ENCODE peak calls at places on chromosomes 12 and 14, in seven cellular contexts. X, Z, G, O, Y, F and R are unnamed samples.

GRCh38 chr12:116601524-116601923 is 42.3 kb downstream of the MAP1LC3B2 start:
- DNase-seq in X (no peak), Z (peak), G (no peak), O (no peak), Y (no peak), F (no peak), R (no peak)

GRCh38 chr12:74985293-74985985 is 224.2 kb downstream of the KCNC2 start:
- DNase-seq in X (no peak), Z (no peak), G (no peak), O (no peak), Y (no peak), F (no peak), R (peak)

GRCh38 chr12:29609431-29610215 is 112.1 kb upstream of the OVCH1 start:
- DNase-seq in X (no peak), Z (no peak), G (no peak), O (no peak), Y (no peak), F (no peak), R (no peak)

GRCh38 chr12:71871116-71871515 is 31.6 kb downstream of the TBC1D15 start:
- DNase-seq in X (no peak), Z (no peak), G (no peak), O (no peak), Y (no peak), F (no peak), R (no peak)

GRCh38 chr14:103398427-103399195 is 13.4 kb downstream of the MARK3 start:
- DNase-seq in X (no peak), Z (peak), G (no peak), O (no peak), Y (no peak), F (no peak), R (no peak)

GRCh38 chr12:112788205-112788604 is 3.3 kb upstream of the RPH3A start:
- DNase-seq in X (no peak), Z (no peak), G (no peak), O (no peak), Y (no peak), F (peak), R (no peak)

GRCh38 chr12:22866406-22866805 is 241.4 kb downstream of the ETNK1 start:
- DNase-seq in X (no peak), Z (no peak), G (no peak), O (no peak), Y (no peak), F (no peak), R (no peak)

GRCh38 chr12:126027816-126028215 is 962.6 kb downstream of the AACS start:
- DNase-seq in X (no peak), Z (no peak), G (no peak), O (no peak), Y (no peak), F (no peak), R (no peak)

GRCh38 chr12:121427556-121428055 is 27.7 kb downstream of the RNF34 start:
- DNase-seq in X (no peak), Z (no peak), G (no peak), O (no peak), Y (no peak), F (no peak), R (no peak)

GRCh38 chr12:6241495-6241894 is 41.3 kb downstream of the CD9 start:
- DNase-seq in X (peak), Z (peak), G (no peak), O (no peak), Y (no peak), F (no peak), R (no peak)

GRCh38 chr12:69388371-69388770 is 28.8 kb downstream of the YEATS4 start:
- DNase-seq in X (no peak), Z (peak), G (peak), O (peak), Y (peak), F (no peak), R (no peak)

GRCh38 chr12:24069532-24070395 is 120.3 kb upstream of the SOX5 start:
- DNase-seq in X (no peak), Z (no peak), G (no peak), O (peak), Y (no peak), F (peak), R (no peak)

GRCh38 chr12:40431169-40431568 is 206.4 kb downstream of the LRRK2 start:
- DNase-seq in X (no peak), Z (no peak), G (no peak), O (no peak), Y (no peak), F (no peak), R (no peak)

GRCh38 chr12:49866859-49867579 is 24.1 kb upstream of the BCDIN3D start:
- DNase-seq in X (peak), Z (peak), G (no peak), O (peak), Y (peak), F (peak), R (peak)

GRCh38 chr12:57475271-57476161 is 4.2 kb downstream of the ARHGAP9 start:
- DNase-seq in X (no peak), Z (no peak), G (no peak), O (no peak), Y (no peak), F (peak), R (peak)

GRCh38 chr12:124527861-124528561 is 39.4 kb downstream of the NCOR2 start:
- DNase-seq in X (no peak), Z (no peak), G (peak), O (no peak), Y (no peak), F (peak), R (no peak)

GRCh38 chr14:99410019-99410418 is 70.6 kb downstream of the SETD3 start:
- DNase-seq in X (no peak), Z (no peak), G (no peak), O (no peak), Y (no peak), F (peak), R (peak)

GRCh38 chr14:49770212-49770817 is 2.4 kb downstream of the KLHDC2 start:
- DNase-seq in X (peak), Z (no peak), G (no peak), O (peak), Y (no peak), F (no peak), R (no peak)

GRCh38 chr12:67173258-67173657 is 95.9 kb upstream of the CAND1 start:
- DNase-seq in X (no peak), Z (no peak), G (no peak), O (no peak), Y (no peak), F (no peak), R (no peak)

GRCh38 chr12:120573560-120573959 is 7.6 kb downstream of the POP5 start:
- DNase-seq in X (no peak), Z (no peak), G (no peak), O (no peak), Y (no peak), F (no peak), R (no peak)

GRCh38 chr14:24852312-24853060 is 197.5 kb downstream of the STXBP6 start:
- DNase-seq in X (no peak), Z (no peak), G (no peak), O (no peak), Y (no peak), F (peak), R (no peak)

GRCh38 chr12:110102255-110102654 is 21.9 kb upstream of the IFT81 start:
- DNase-seq in X (no peak), Z (peak), G (peak), O (peak), Y (peak), F (peak), R (no peak)

DNA sequence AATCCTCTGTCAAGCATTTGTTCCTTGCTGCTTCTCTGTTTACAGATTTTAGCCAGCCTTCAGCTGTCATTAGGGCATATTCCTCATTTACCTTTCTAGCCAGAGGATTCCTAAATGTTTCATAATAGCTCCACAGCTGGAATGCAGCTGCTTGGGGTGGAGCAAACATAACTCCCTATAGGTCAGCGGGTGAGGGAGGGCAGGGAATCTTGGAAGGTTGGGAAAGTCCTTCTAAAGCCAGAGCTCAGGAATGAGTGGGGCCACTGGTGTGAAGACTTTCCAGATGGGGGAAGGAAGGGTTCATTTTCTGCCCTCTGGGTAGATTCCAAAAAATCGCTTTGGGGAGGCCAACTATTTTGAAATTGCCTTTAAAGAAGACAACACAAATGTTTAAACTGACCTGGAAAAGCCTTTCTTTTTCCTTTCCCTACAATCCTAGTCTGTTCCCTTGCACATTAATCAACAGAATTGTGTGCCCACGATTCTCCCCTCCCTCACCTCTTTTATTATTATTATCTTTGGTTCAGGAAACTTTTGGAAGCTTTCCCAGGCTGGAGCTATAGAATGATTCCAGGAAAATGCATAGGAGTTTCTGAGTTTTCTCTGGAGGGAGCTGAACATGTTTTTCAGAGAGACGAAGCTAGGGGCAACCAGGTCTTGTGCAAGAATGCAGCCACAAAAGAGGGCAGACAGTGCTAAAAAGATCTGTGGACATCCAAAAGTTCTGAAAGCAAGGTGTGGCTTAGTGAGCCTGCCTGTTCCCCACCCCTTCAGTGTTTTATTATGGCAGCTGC is 16.5 kb upstream of the IRF2BPL start:
- DNase-seq in X (no peak), Z (peak), G (no peak), O (peak), Y (no peak), F (peak), R (peak)
- TF ChIP-seq POLR2AphosphoS5 in X (peak), Z (no peak), G (no peak), O (no peak), Y (no peak), F (no peak), R (peak)

DNA sequence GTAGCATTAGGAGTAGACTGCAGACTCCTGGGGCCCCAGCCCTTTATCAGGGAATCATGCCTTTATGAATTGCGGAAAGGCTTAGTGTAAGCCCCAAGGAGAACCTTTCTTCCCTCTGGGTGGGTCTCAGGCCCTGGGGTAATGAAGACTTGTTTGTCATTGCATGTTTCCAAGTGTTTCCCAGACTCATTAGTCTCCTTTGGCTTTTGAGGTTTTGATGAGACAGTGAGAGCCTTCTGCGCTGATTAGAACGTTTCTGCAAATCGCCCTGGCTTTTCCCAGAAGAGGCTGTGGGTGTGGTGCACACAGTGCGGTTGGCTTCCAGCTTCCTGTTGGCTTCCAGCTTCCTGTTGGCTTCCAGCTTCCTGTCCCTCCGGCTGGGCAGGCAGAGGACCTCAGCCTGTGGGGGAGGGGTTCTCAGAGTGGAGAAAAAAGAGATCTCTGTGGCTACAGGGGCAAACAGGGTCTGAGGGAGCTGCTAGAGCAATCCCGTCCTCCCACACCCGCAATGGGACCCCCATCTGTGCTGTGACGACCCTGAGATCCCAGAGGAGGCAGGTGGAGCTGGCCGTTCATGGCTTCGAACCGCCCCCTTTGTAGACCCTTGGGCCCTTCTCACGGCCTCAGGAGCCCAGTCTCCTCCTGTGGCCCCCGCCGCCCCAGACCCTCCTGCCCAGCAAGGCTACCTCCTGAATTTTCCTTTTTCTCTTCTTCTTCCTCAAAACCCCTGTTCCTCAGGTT is 42.1 kb downstream of the GPR68 start:
- DNase-seq in X (peak), Z (peak), G (peak), O (no peak), Y (no peak), F (no peak), R (peak)
- TF ChIP-seq POLR2AphosphoS5 in X (no peak), Z (peak), G (peak), O (no peak), Y (no peak), F (no peak), R (no peak)

GRCh38 chr12:109018276-109018675 is 2.6 kb downstream of the SVOP start:
- DNase-seq in X (no peak), Z (no peak), G (no peak), O (no peak), Y (no peak), F (no peak), R (no peak)

GRCh38 chr12:109016016-109016415 is 4.9 kb downstream of the SVOP start:
- DNase-seq in X (no peak), Z (no peak), G (no peak), O (no peak), Y (no peak), F (no peak), R (no peak)

GRCh38 chr12:109016978-109017377 is 3.9 kb downstream of the SVOP start:
- DNase-seq in X (no peak), Z (no peak), G (no peak), O (no peak), Y (no peak), F (no peak), R (no peak)

GRCh38 chr12:109020136-109020535 is 732 bp downstream of the SVOP start:
- DNase-seq in X (no peak), Z (no peak), G (no peak), O (no peak), Y (no peak), F (no peak), R (no peak)

GRCh38 chr12:109020750-109021380 is at the start of gene SVOP:
- DNase-seq in X (peak), Z (peak), G (peak), O (peak), Y (peak), F (peak), R (peak)
- TF ChIP-seq POLR2AphosphoS5 in X (no peak), Z (no peak), G (no peak), O (no peak), Y (no peak), F (no peak), R (no peak)

DNA sequence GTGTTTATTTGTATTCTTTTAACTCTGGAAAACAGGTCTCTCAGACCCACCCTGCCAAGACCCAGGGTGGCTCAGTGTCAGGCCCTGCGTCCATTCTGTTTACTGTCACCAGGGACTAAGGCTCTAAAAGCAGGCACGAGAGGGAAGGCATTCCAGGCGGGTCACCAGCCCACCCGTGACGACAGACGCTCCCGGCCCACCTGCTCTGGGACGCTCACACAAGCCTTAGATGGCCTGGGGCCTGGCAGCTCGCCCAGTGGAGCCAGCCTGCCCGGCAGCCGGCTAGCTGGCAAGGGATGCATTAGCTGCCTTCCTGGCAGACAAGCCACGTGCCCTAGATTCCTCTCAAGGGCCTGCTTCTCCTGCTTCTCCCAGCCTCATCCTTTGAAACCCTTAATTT is 9.2 kb upstream of the NUAK1 start:
- DNase-seq in X (peak), Z (no peak), G (no peak), O (no peak), Y (no peak), F (no peak), R (peak)
- TF ChIP-seq POLR2AphosphoS5 in X (peak), Z (no peak), G (no peak), O (no peak), Y (no peak), F (no peak), R (no peak)

DNA sequence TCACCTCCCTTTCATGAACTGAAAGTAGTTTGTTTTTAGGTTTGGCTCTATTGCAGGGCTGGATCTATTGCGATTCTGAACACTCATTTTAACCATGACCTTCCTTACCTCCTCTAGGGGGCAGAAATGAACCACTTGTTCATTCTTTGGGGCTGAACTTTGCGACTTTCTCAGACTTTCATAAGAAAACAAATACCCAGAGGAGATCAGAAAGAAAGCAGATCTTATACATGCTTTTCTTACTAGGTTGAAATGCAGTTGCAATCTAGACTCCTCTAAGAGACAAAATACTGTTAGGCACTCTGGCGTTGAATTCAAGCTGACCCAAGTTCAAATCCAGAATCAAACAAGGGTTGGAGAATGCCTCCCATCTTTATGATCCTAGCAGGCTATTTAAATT is 32.6 kb upstream of the PLEKHG3 start:
- DNase-seq in X (no peak), Z (peak), G (no peak), O (peak), Y (peak), F (peak), R (no peak)
- TF ChIP-seq POLR2AphosphoS5 in X (no peak), Z (no peak), G (no peak), O (no peak), Y (no peak), F (no peak), R (no peak)